ENCODE peak calls at places on chromosomes 1 and 21, in five cellular contexts. One of them, this sample, is unnamed.

GRCh38 chr1:78668427-78668826 is 18.8 kb downstream of the IFI44 start:
- DNase-seq in stimulated activated CD8-positive, alpha-beta memory T cell treated with anti-CD3 and anti-CD28 coated beads, Interleukin-12 subunit alpha, Interleukin-12 subunit beta, amount 100 ng/mL, for 4 hours: no peak
- DNase-seq in stimulated activated naive CD4-positive, alpha-beta T cell treated with Interleukin-2 at 50 U/mL for 16 hours: no peak
- DNase-seq in stimulated activated CD4-positive, alpha-beta T cell treated with anti-CD3 and anti-CD28 coated beads, Interleukin-2, amount 100 ng/mL, for 48 hours: no peak
- DNase-seq in A549: no peak
- DNase-seq in this sample: no peak

GRCh38 chr1:227895828-227896685 is 51.7 kb downstream of the WNT9A start:
- DNase-seq in stimulated activated CD8-positive, alpha-beta memory T cell treated with anti-CD3 and anti-CD28 coated beads, Interleukin-12 subunit alpha, Interleukin-12 subunit beta, amount 100 ng/mL, for 4 hours: no peak
- DNase-seq in stimulated activated CD4-positive, alpha-beta T cell treated with anti-CD3 and anti-CD28 coated beads, Interleukin-2, amount 100 ng/mL, for 48 hours: no peak
- DNase-seq in stimulated activated naive CD4-positive, alpha-beta T cell treated with Interleukin-2 at 50 U/mL for 16 hours: no peak
- DNase-seq in A549: no peak
- DNase-seq in this sample: peak; percentile 19

GRCh38 chr1:219837274-219837993 is 90.9 kb downstream of the SLC30A10 start:
- DNase-seq in stimulated activated CD8-positive, alpha-beta memory T cell treated with anti-CD3 and anti-CD28 coated beads, Interleukin-12 subunit alpha, Interleukin-12 subunit beta, amount 100 ng/mL, for 4 hours: no peak
- DNase-seq in stimulated activated naive CD4-positive, alpha-beta T cell treated with Interleukin-2 at 50 U/mL for 16 hours: no peak
- DNase-seq in A549: peak; percentile 66
- DNase-seq in stimulated activated CD4-positive, alpha-beta T cell treated with anti-CD3 and anti-CD28 coated beads, Interleukin-2, amount 100 ng/mL, for 48 hours: no peak
- DNase-seq in this sample: no peak

GRCh38 chr21:45125347-45125746 is 51.0 kb downstream of the ADARB1 start:
- DNase-seq in stimulated activated CD4-positive, alpha-beta T cell treated with anti-CD3 and anti-CD28 coated beads, Interleukin-2, amount 100 ng/mL, for 48 hours: no peak
- DNase-seq in stimulated activated CD8-positive, alpha-beta memory T cell treated with anti-CD3 and anti-CD28 coated beads, Interleukin-12 subunit alpha, Interleukin-12 subunit beta, amount 100 ng/mL, for 4 hours: no peak
- DNase-seq in A549: no peak
- DNase-seq in stimulated activated naive CD4-positive, alpha-beta T cell treated with Interleukin-2 at 50 U/mL for 16 hours: no peak
- DNase-seq in this sample: no peak

GRCh38 chr1:31095298-31095981 is 29.9 kb upstream of the PUM1 start:
- DNase-seq in stimulated activated CD8-positive, alpha-beta memory T cell treated with anti-CD3 and anti-CD28 coated beads, Interleukin-12 subunit alpha, Interleukin-12 subunit beta, amount 100 ng/mL, for 4 hours: no peak
- DNase-seq in stimulated activated CD4-positive, alpha-beta T cell treated with anti-CD3 and anti-CD28 coated beads, Interleukin-2, amount 100 ng/mL, for 48 hours: no peak
- DNase-seq in A549: no peak
- DNase-seq in stimulated activated naive CD4-positive, alpha-beta T cell treated with Interleukin-2 at 50 U/mL for 16 hours: no peak
- DNase-seq in this sample: peak; percentile 21

GRCh38 chr1:178189814-178190213 is 95.9 kb downstream of the RASAL2 start:
- DNase-seq in A549: peak; percentile 58
- DNase-seq in stimulated activated CD4-positive, alpha-beta T cell treated with anti-CD3 and anti-CD28 coated beads, Interleukin-2, amount 100 ng/mL, for 48 hours: no peak
- DNase-seq in stimulated activated CD8-positive, alpha-beta memory T cell treated with anti-CD3 and anti-CD28 coated beads, Interleukin-12 subunit alpha, Interleukin-12 subunit beta, amount 100 ng/mL, for 4 hours: no peak
- DNase-seq in stimulated activated naive CD4-positive, alpha-beta T cell treated with Interleukin-2 at 50 U/mL for 16 hours: no peak
- DNase-seq in this sample: no peak

GRCh38 chr1:220755316-220755715 is 7.2 kb downstream of the MTARC2 start:
- DNase-seq in stimulated activated CD8-positive, alpha-beta memory T cell treated with anti-CD3 and anti-CD28 coated beads, Interleukin-12 subunit alpha, Interleukin-12 subunit beta, amount 100 ng/mL, for 4 hours: no peak
- DNase-seq in stimulated activated CD4-positive, alpha-beta T cell treated with anti-CD3 and anti-CD28 coated beads, Interleukin-2, amount 100 ng/mL, for 48 hours: no peak
- DNase-seq in stimulated activated naive CD4-positive, alpha-beta T cell treated with Interleukin-2 at 50 U/mL for 16 hours: no peak
- DNase-seq in A549: no peak
- DNase-seq in this sample: no peak

GRCh38 chr1:47507921-47508894 is 70.4 kb downstream of the FOXD2 start:
- DNase-seq in stimulated activated CD8-positive, alpha-beta memory T cell treated with anti-CD3 and anti-CD28 coated beads, Interleukin-12 subunit alpha, Interleukin-12 subunit beta, amount 100 ng/mL, for 4 hours: peak; percentile 10
- DNase-seq in stimulated activated naive CD4-positive, alpha-beta T cell treated with Interleukin-2 at 50 U/mL for 16 hours: peak; percentile 13
- DNase-seq in stimulated activated CD4-positive, alpha-beta T cell treated with anti-CD3 and anti-CD28 coated beads, Interleukin-2, amount 100 ng/mL, for 48 hours: peak; percentile 26
- DNase-seq in A549: no peak
- DNase-seq in this sample: peak; percentile 89

GRCh38 chr1:227883073-227883520 is 64.6 kb downstream of the WNT9A start:
- DNase-seq in A549: no peak
- DNase-seq in stimulated activated naive CD4-positive, alpha-beta T cell treated with Interleukin-2 at 50 U/mL for 16 hours: no peak
- DNase-seq in stimulated activated CD4-positive, alpha-beta T cell treated with anti-CD3 and anti-CD28 coated beads, Interleukin-2, amount 100 ng/mL, for 48 hours: no peak
- DNase-seq in stimulated activated CD8-positive, alpha-beta memory T cell treated with anti-CD3 and anti-CD28 coated beads, Interleukin-12 subunit alpha, Interleukin-12 subunit beta, amount 100 ng/mL, for 4 hours: no peak
- DNase-seq in this sample: peak; percentile 17

GRCh38 chr1:2822621-2823145 is 21.2 kb upstream of the TTC34 start:
- DNase-seq in stimulated activated naive CD4-positive, alpha-beta T cell treated with Interleukin-2 at 50 U/mL for 16 hours: no peak
- DNase-seq in stimulated activated CD4-positive, alpha-beta T cell treated with anti-CD3 and anti-CD28 coated beads, Interleukin-2, amount 100 ng/mL, for 48 hours: no peak
- DNase-seq in A549: no peak
- DNase-seq in stimulated activated CD8-positive, alpha-beta memory T cell treated with anti-CD3 and anti-CD28 coated beads, Interleukin-12 subunit alpha, Interleukin-12 subunit beta, amount 100 ng/mL, for 4 hours: no peak
- DNase-seq in this sample: no peak

GRCh38 chr1:55172272-55172671 is 42.9 kb downstream of the USP24 start:
- DNase-seq in stimulated activated CD4-positive, alpha-beta T cell treated with anti-CD3 and anti-CD28 coated beads, Interleukin-2, amount 100 ng/mL, for 48 hours: no peak
- DNase-seq in stimulated activated naive CD4-positive, alpha-beta T cell treated with Interleukin-2 at 50 U/mL for 16 hours: no peak
- DNase-seq in A549: no peak
- DNase-seq in stimulated activated CD8-positive, alpha-beta memory T cell treated with anti-CD3 and anti-CD28 coated beads, Interleukin-12 subunit alpha, Interleukin-12 subunit beta, amount 100 ng/mL, for 4 hours: no peak
- DNase-seq in this sample: no peak

GRCh38 chr1:4796161-4796998 is 142.0 kb downstream of the AJAP1 start:
- DNase-seq in stimulated activated CD4-positive, alpha-beta T cell treated with anti-CD3 and anti-CD28 coated beads, Interleukin-2, amount 100 ng/mL, for 48 hours: no peak
- DNase-seq in stimulated activated CD8-positive, alpha-beta memory T cell treated with anti-CD3 and anti-CD28 coated beads, Interleukin-12 subunit alpha, Interleukin-12 subunit beta, amount 100 ng/mL, for 4 hours: no peak
- DNase-seq in stimulated activated naive CD4-positive, alpha-beta T cell treated with Interleukin-2 at 50 U/mL for 16 hours: no peak
- DNase-seq in A549: no peak
- DNase-seq in this sample: no peak

GRCh38 chr1:234216116-234216703 is 157.0 kb upstream of the COA6 start:
- DNase-seq in A549: no peak
- DNase-seq in stimulated activated CD8-positive, alpha-beta memory T cell treated with anti-CD3 and anti-CD28 coated beads, Interleukin-12 subunit alpha, Interleukin-12 subunit beta, amount 100 ng/mL, for 4 hours: no peak
- DNase-seq in stimulated activated CD4-positive, alpha-beta T cell treated with anti-CD3 and anti-CD28 coated beads, Interleukin-2, amount 100 ng/mL, for 48 hours: no peak
- DNase-seq in stimulated activated naive CD4-positive, alpha-beta T cell treated with Interleukin-2 at 50 U/mL for 16 hours: no peak
- DNase-seq in this sample: no peak

GRCh38 chr1:207069059-207069458 is 16.0 kb downstream of the PFKFB2 start:
- DNase-seq in stimulated activated naive CD4-positive, alpha-beta T cell treated with Interleukin-2 at 50 U/mL for 16 hours: no peak
- DNase-seq in A549: no peak
- DNase-seq in stimulated activated CD8-positive, alpha-beta memory T cell treated with anti-CD3 and anti-CD28 coated beads, Interleukin-12 subunit alpha, Interleukin-12 subunit beta, amount 100 ng/mL, for 4 hours: no peak
- DNase-seq in stimulated activated CD4-positive, alpha-beta T cell treated with anti-CD3 and anti-CD28 coated beads, Interleukin-2, amount 100 ng/mL, for 48 hours: no peak
- DNase-seq in this sample: no peak

GRCh38 chr1:194829492-194829891 is 1643.1 kb upstream of the B3GALT2 start:
- DNase-seq in stimulated activated CD8-positive, alpha-beta memory T cell treated with anti-CD3 and anti-CD28 coated beads, Interleukin-12 subunit alpha, Interleukin-12 subunit beta, amount 100 ng/mL, for 4 hours: no peak
- DNase-seq in A549: no peak
- DNase-seq in stimulated activated naive CD4-positive, alpha-beta T cell treated with Interleukin-2 at 50 U/mL for 16 hours: no peak
- DNase-seq in stimulated activated CD4-positive, alpha-beta T cell treated with anti-CD3 and anti-CD28 coated beads, Interleukin-2, amount 100 ng/mL, for 48 hours: no peak
- DNase-seq in this sample: no peak

GRCh38 chr1:165898837-165899236 is 71.4 kb downstream of the UCK2 start:
- DNase-seq in stimulated activated CD8-positive, alpha-beta memory T cell treated with anti-CD3 and anti-CD28 coated beads, Interleukin-12 subunit alpha, Interleukin-12 subunit beta, amount 100 ng/mL, for 4 hours: no peak
- DNase-seq in stimulated activated naive CD4-positive, alpha-beta T cell treated with Interleukin-2 at 50 U/mL for 16 hours: no peak
- DNase-seq in stimulated activated CD4-positive, alpha-beta T cell treated with anti-CD3 and anti-CD28 coated beads, Interleukin-2, amount 100 ng/mL, for 48 hours: no peak
- DNase-seq in A549: peak; percentile 35
- DNase-seq in this sample: no peak

GRCh38 chr21:43207043-43207315 is 38.2 kb downstream of the CRYAA start:
- DNase-seq in A549: no peak
- DNase-seq in stimulated activated naive CD4-positive, alpha-beta T cell treated with Interleukin-2 at 50 U/mL for 16 hours: no peak
- DNase-seq in stimulated activated CD8-positive, alpha-beta memory T cell treated with anti-CD3 and anti-CD28 coated beads, Interleukin-12 subunit alpha, Interleukin-12 subunit beta, amount 100 ng/mL, for 4 hours: no peak
- DNase-seq in stimulated activated CD4-positive, alpha-beta T cell treated with anti-CD3 and anti-CD28 coated beads, Interleukin-2, amount 100 ng/mL, for 48 hours: no peak
- DNase-seq in this sample: no peak

GRCh38 chr1:95089888-95090287 is 17.1 kb upstream of the ALG14 start:
- DNase-seq in stimulated activated naive CD4-positive, alpha-beta T cell treated with Interleukin-2 at 50 U/mL for 16 hours: no peak
- DNase-seq in stimulated activated CD8-positive, alpha-beta memory T cell treated with anti-CD3 and anti-CD28 coated beads, Interleukin-12 subunit alpha, Interleukin-12 subunit beta, amount 100 ng/mL, for 4 hours: no peak
- DNase-seq in stimulated activated CD4-positive, alpha-beta T cell treated with anti-CD3 and anti-CD28 coated beads, Interleukin-2, amount 100 ng/mL, for 48 hours: no peak
- DNase-seq in A549: no peak
- DNase-seq in this sample: no peak

GRCh38 chr1:54982739-54983138 is 2.3 kb downstream of the TMEM61 start:
- DNase-seq in stimulated activated CD8-positive, alpha-beta memory T cell treated with anti-CD3 and anti-CD28 coated beads, Interleukin-12 subunit alpha, Interleukin-12 subunit beta, amount 100 ng/mL, for 4 hours: no peak
- DNase-seq in stimulated activated naive CD4-positive, alpha-beta T cell treated with Interleukin-2 at 50 U/mL for 16 hours: no peak
- DNase-seq in A549: no peak
- DNase-seq in stimulated activated CD4-positive, alpha-beta T cell treated with anti-CD3 and anti-CD28 coated beads, Interleukin-2, amount 100 ng/mL, for 48 hours: no peak
- DNase-seq in this sample: peak; percentile 17

GRCh38 chr1:61618755-61619154 is 106.2 kb downstream of the TM2D1 start:
- DNase-seq in stimulated activated naive CD4-positive, alpha-beta T cell treated with Interleukin-2 at 50 U/mL for 16 hours: no peak
- DNase-seq in stimulated activated CD8-positive, alpha-beta memory T cell treated with anti-CD3 and anti-CD28 coated beads, Interleukin-12 subunit alpha, Interleukin-12 subunit beta, amount 100 ng/mL, for 4 hours: no peak
- DNase-seq in stimulated activated CD4-positive, alpha-beta T cell treated with anti-CD3 and anti-CD28 coated beads, Interleukin-2, amount 100 ng/mL, for 48 hours: no peak
- DNase-seq in A549: no peak
- DNase-seq in this sample: no peak

GRCh38 chr1:152111515-152111968 is 3.7 kb downstream of the TCHH start:
- DNase-seq in stimulated activated naive CD4-positive, alpha-beta T cell treated with Interleukin-2 at 50 U/mL for 16 hours: peak; percentile 8
- DNase-seq in A549: peak; percentile 66
- DNase-seq in stimulated activated CD4-positive, alpha-beta T cell treated with anti-CD3 and anti-CD28 coated beads, Interleukin-2, amount 100 ng/mL, for 48 hours: no peak
- DNase-seq in stimulated activated CD8-positive, alpha-beta memory T cell treated with anti-CD3 and anti-CD28 coated beads, Interleukin-12 subunit alpha, Interleukin-12 subunit beta, amount 100 ng/mL, for 4 hours: no peak
- DNase-seq in this sample: peak; percentile 77

GRCh38 chr1:168689726-168690602 is 39.0 kb downstream of the DPT start:
- DNase-seq in stimulated activated CD4-positive, alpha-beta T cell treated with anti-CD3 and anti-CD28 coated beads, Interleukin-2, amount 100 ng/mL, for 48 hours: no peak
- DNase-seq in stimulated activated CD8-positive, alpha-beta memory T cell treated with anti-CD3 and anti-CD28 coated beads, Interleukin-12 subunit alpha, Interleukin-12 subunit beta, amount 100 ng/mL, for 4 hours: no peak
- DNase-seq in stimulated activated naive CD4-positive, alpha-beta T cell treated with Interleukin-2 at 50 U/mL for 16 hours: no peak
- DNase-seq in A549: peak; percentile 43
- DNase-seq in this sample: peak; percentile 29

GRCh38 chr21:15682977-15683376 is 46.8 kb upstream of the USP25 start:
- DNase-seq in stimulated activated naive CD4-positive, alpha-beta T cell treated with Interleukin-2 at 50 U/mL for 16 hours: no peak
- DNase-seq in stimulated activated CD4-positive, alpha-beta T cell treated with anti-CD3 and anti-CD28 coated beads, Interleukin-2, amount 100 ng/mL, for 48 hours: no peak
- DNase-seq in A549: no peak
- DNase-seq in stimulated activated CD8-positive, alpha-beta memory T cell treated with anti-CD3 and anti-CD28 coated beads, Interleukin-12 subunit alpha, Interleukin-12 subunit beta, amount 100 ng/mL, for 4 hours: no peak
- DNase-seq in this sample: no peak

GRCh38 chr1:111441573-111442192 is 7.4 kb downstream of the WDR77 start:
- DNase-seq in A549: peak; percentile 32
- DNase-seq in stimulated activated CD4-positive, alpha-beta T cell treated with anti-CD3 and anti-CD28 coated beads, Interleukin-2, amount 100 ng/mL, for 48 hours: peak; percentile 55
- DNase-seq in stimulated activated CD8-positive, alpha-beta memory T cell treated with anti-CD3 and anti-CD28 coated beads, Interleukin-12 subunit alpha, Interleukin-12 subunit beta, amount 100 ng/mL, for 4 hours: peak; percentile 17
- DNase-seq in stimulated activated naive CD4-positive, alpha-beta T cell treated with Interleukin-2 at 50 U/mL for 16 hours: peak; percentile 42
- DNase-seq in this sample: no peak

GRCh38 chr1:244211559-244211944 is 160.5 kb downstream of the ZBTB18 start:
- DNase-seq in stimulated activated CD8-positive, alpha-beta memory T cell treated with anti-CD3 and anti-CD28 coated beads, Interleukin-12 subunit alpha, Interleukin-12 subunit beta, amount 100 ng/mL, for 4 hours: no peak
- DNase-seq in A549: no peak
- DNase-seq in stimulated activated naive CD4-positive, alpha-beta T cell treated with Interleukin-2 at 50 U/mL for 16 hours: no peak
- DNase-seq in stimulated activated CD4-positive, alpha-beta T cell treated with anti-CD3 and anti-CD28 coated beads, Interleukin-2, amount 100 ng/mL, for 48 hours: no peak
- DNase-seq in this sample: no peak

GRCh38 chr1:1942753-1943656 is 23.9 kb upstream of the TMEM52 start:
- DNase-seq in stimulated activated CD4-positive, alpha-beta T cell treated with anti-CD3 and anti-CD28 coated beads, Interleukin-2, amount 100 ng/mL, for 48 hours: no peak
- DNase-seq in A549: no peak
- DNase-seq in stimulated activated CD8-positive, alpha-beta memory T cell treated with anti-CD3 and anti-CD28 coated beads, Interleukin-12 subunit alpha, Interleukin-12 subunit beta, amount 100 ng/mL, for 4 hours: no peak
- DNase-seq in stimulated activated naive CD4-positive, alpha-beta T cell treated with Interleukin-2 at 50 U/mL for 16 hours: no peak
- DNase-seq in this sample: no peak

GRCh38 chr1:180310095-180310494 is 80.0 kb downstream of the LHX4 start:
- DNase-seq in stimulated activated naive CD4-positive, alpha-beta T cell treated with Interleukin-2 at 50 U/mL for 16 hours: no peak
- DNase-seq in stimulated activated CD4-positive, alpha-beta T cell treated with anti-CD3 and anti-CD28 coated beads, Interleukin-2, amount 100 ng/mL, for 48 hours: no peak
- DNase-seq in A549: peak; percentile 83
- DNase-seq in stimulated activated CD8-positive, alpha-beta memory T cell treated with anti-CD3 and anti-CD28 coated beads, Interleukin-12 subunit alpha, Interleukin-12 subunit beta, amount 100 ng/mL, for 4 hours: no peak
- DNase-seq in this sample: peak; percentile 42

GRCh38 chr1:53320646-53321045 is 7.2 kb downstream of the LRP8 start:
- DNase-seq in stimulated activated CD4-positive, alpha-beta T cell treated with anti-CD3 and anti-CD28 coated beads, Interleukin-2, amount 100 ng/mL, for 48 hours: no peak
- DNase-seq in stimulated activated CD8-positive, alpha-beta memory T cell treated with anti-CD3 and anti-CD28 coated beads, Interleukin-12 subunit alpha, Interleukin-12 subunit beta, amount 100 ng/mL, for 4 hours: no peak
- DNase-seq in stimulated activated naive CD4-positive, alpha-beta T cell treated with Interleukin-2 at 50 U/mL for 16 hours: no peak
- DNase-seq in A549: no peak
- DNase-seq in this sample: no peak

GRCh38 chr1:167683641-167684502 is 37.9 kb upstream of the MPZL1 start:
- DNase-seq in stimulated activated CD8-positive, alpha-beta memory T cell treated with anti-CD3 and anti-CD28 coated beads, Interleukin-12 subunit alpha, Interleukin-12 subunit beta, amount 100 ng/mL, for 4 hours: no peak
- DNase-seq in A549: no peak
- DNase-seq in stimulated activated naive CD4-positive, alpha-beta T cell treated with Interleukin-2 at 50 U/mL for 16 hours: no peak
- DNase-seq in stimulated activated CD4-positive, alpha-beta T cell treated with anti-CD3 and anti-CD28 coated beads, Interleukin-2, amount 100 ng/mL, for 48 hours: no peak
- DNase-seq in this sample: peak; percentile 70